ENCODE peak calls at places on chromosomes 2 and 18, in ten cellular contexts. O is right lobe of liver, U is K562, C is HCT116, L is uterus, K is adrenal gland, A is NB4, H is GM12891, E is heart left ventricle, B is ovary. Y is an unnamed sample.

GRCh38 chr2:227503433-227504406 is 31.8 kb downstream of the AGFG1 start:
- DNase-seq in K (peak), L (no peak), A (peak), C (peak), B (no peak), H (no peak), U (peak), O (no peak), E (no peak), Y (peak)

GRCh38 chr2:240972636-240973521 is 25.5 kb upstream of the SNED1 start:
- DNase-seq in E (no peak), H (no peak), L (no peak), O (peak), A (no peak), U (no peak), B (no peak), C (no peak), K (peak), Y (no peak)

GRCh38 chr2:237859533-237860272 is at the start of gene RAMP1:
- DNase-seq in A (no peak), E (no peak), L (peak), K (no peak), U (peak), C (no peak), B (no peak), H (no peak), O (no peak), Y (no peak)

GRCh38 chr2:48946444-48947048 is 191.0 kb upstream of the LHCGR start:
- DNase-seq in U (peak), L (no peak), B (peak), H (peak), O (no peak), E (peak), A (peak), K (peak), C (peak), Y (peak)

GRCh38 chr2:44974064-44974715 is 32.7 kb downstream of the SIX3 start:
- DNase-seq in O (no peak), B (no peak), U (peak), H (no peak), K (peak), C (peak), L (no peak), E (no peak), A (peak), Y (peak)

GRCh38 chr2:143745060-143745459 is 615.8 kb downstream of the ARHGAP15 start:
- DNase-seq in C (no peak), B (no peak), U (no peak), E (no peak), K (no peak), A (no peak), O (no peak), L (no peak), H (no peak), Y (no peak)

GRCh38 chr2:18346364-18346763 is 214.1 kb downstream of the RDH14 start:
- DNase-seq in U (no peak), O (no peak), C (no peak), H (no peak), L (no peak), A (no peak), K (no peak), E (peak), B (no peak), Y (no peak)

GRCh38 chr2:223724831-223725230 is 112.6 kb downstream of the AP1S3 start:
- DNase-seq in B (no peak), E (no peak), A (no peak), L (no peak), C (no peak), K (no peak), O (no peak), U (no peak), H (no peak), Y (no peak)

GRCh38 chr2:29207352-29207751 is 92.1 kb downstream of the CLIP4 start:
- DNase-seq in H (no peak), K (no peak), B (no peak), U (no peak), C (no peak), O (no peak), L (no peak), A (no peak), E (no peak), Y (no peak)

GRCh38 chr18:46386788-46387187 is 270.2 kb downstream of the LOXHD1 start:
- DNase-seq in O (no peak), L (no peak), U (no peak), H (no peak), B (no peak), C (no peak), E (peak), A (no peak), K (no peak), Y (no peak)

GRCh38 chr18:24027156-24027555 is 12.6 kb downstream of the TTC39C start:
- DNase-seq in L (peak), A (peak), O (no peak), B (peak), U (no peak), K (peak), H (no peak), E (peak), C (no peak), Y (no peak)

GRCh38 chr2:46179037-46179621 is 118.1 kb upstream of the EPAS1 start:
- DNase-seq in O (no peak), K (peak), A (peak), E (peak), B (peak), U (peak), H (no peak), C (no peak), L (peak), Y (no peak)

GRCh38 chr2:65103013-65103720 is 26.7 kb downstream of the RAB1A start:
- DNase-seq in U (no peak), A (no peak), E (no peak), B (no peak), C (no peak), O (no peak), K (no peak), H (no peak), L (no peak), Y (no peak)

GRCh38 chr2:85183078-85183477 is 49.9 kb downstream of the TCF7L1 start:
- DNase-seq in C (no peak), L (no peak), H (no peak), K (no peak), O (no peak), U (no peak), A (no peak), E (no peak), B (no peak), Y (no peak)

GRCh38 chr18:65938592-65939372 is 188.0 kb downstream of the CDH7 start:
- DNase-seq in L (no peak), E (no peak), A (peak), O (no peak), U (peak), K (no peak), H (peak), C (peak), B (no peak), Y (peak)

GRCh38 chr2:164538250-164538866 is 82.9 kb downstream of the GRB14 start:
- DNase-seq in H (peak), C (peak), O (no peak), K (no peak), B (no peak), L (no peak), E (no peak), A (peak), U (peak), Y (peak)

GRCh38 chr2:233419626-233420431 is 65.5 kb downstream of the DGKD start:
- DNase-seq in H (no peak), L (no peak), E (no peak), K (no peak), U (no peak), B (no peak), C (no peak), A (no peak), O (no peak), Y (no peak)

GRCh38 chr2:168060956-168061750 is 186.2 kb downstream of the STK39 start:
- DNase-seq in E (no peak), C (no peak), O (no peak), A (no peak), K (no peak), U (no peak), B (no peak), L (no peak), H (no peak), Y (peak)

GRCh38 chr2:18788590-18788989 is 199.2 kb upstream of the NT5C1B start:
- DNase-seq in K (peak), O (no peak), H (no peak), B (peak), C (no peak), A (no peak), E (peak), U (no peak), L (no peak), Y (no peak)

GRCh38 chr2:188091235-188091634 is 200.4 kb upstream of the GULP1 start:
- DNase-seq in U (no peak), A (no peak), C (no peak), L (no peak), H (no peak), B (no peak), K (no peak), O (no peak), E (no peak), Y (no peak)

GRCh38 chr2:181124499-181124898 is 144.1 kb downstream of the UBE2E3 start:
- DNase-seq in L (no peak), H (no peak), A (peak), B (no peak), E (no peak), U (no peak), K (no peak), C (no peak), O (no peak), Y (no peak)

GRCh38 chr2:39994151-39994550 is 215.1 kb upstream of the THUMPD2 start:
- DNase-seq in K (no peak), U (no peak), B (no peak), E (no peak), A (no peak), O (no peak), L (no peak), C (no peak), H (no peak), Y (no peak)

GRCh38 chr2:173963323-173963816 is 1.8 kb downstream of the SP3 start:
- DNase-seq in H (peak), K (peak), A (peak), B (peak), O (no peak), L (no peak), E (no peak), U (no peak), C (no peak), Y (peak)

GRCh38 chr18:79405781-79406575 is 10.2 kb downstream of the NFATC1 start:
- DNase-seq in E (peak), C (no peak), K (peak), A (peak), O (peak), U (no peak), L (no peak), B (no peak), H (peak), Y (peak)

GRCh38 chr2:238926761-238927611 is 79.1 kb downstream of the TWIST2 start:
- DNase-seq in C (no peak), U (no peak), A (no peak), K (no peak), H (no peak), O (peak), E (no peak), L (no peak), B (peak), Y (no peak)

GRCh38 chr18:49628993-49629795 is 67.3 kb downstream of the LIPG start:
- DNase-seq in O (peak), L (no peak), K (no peak), B (no peak), C (no peak), H (no peak), E (no peak), A (no peak), U (no peak), Y (no peak)

GRCh38 chr2:46493241-46493970 is 14.0 kb downstream of the TMEM247 start:
- DNase-seq in H (no peak), U (no peak), O (no peak), A (no peak), K (no peak), L (no peak), B (no peak), C (no peak), E (no peak), Y (no peak)

GRCh38 chr2:120741514-120742448 is 6.1 kb downstream of the GLI2 start:
- DNase-seq in H (no peak), B (peak), L (no peak), K (no peak), O (no peak), C (no peak), A (no peak), E (no peak), U (no peak), Y (no peak)

GRCh38 chr2:120743657-120744056 is 8.0 kb downstream of the GLI2 start:
- DNase-seq in O (no peak), C (no peak), A (no peak), B (no peak), K (no peak), E (no peak), U (no peak), L (no peak), H (no peak), Y (peak)

GRCh38 chr2:120738786-120739771 is 3.4 kb downstream of the GLI2 start:
- DNase-seq in B (peak), U (no peak), C (no peak), O (no peak), K (no peak), E (no peak), L (no peak), H (no peak), A (no peak), Y (no peak)

GRCh38 chr2:120740375-120740764 is 4.7 kb downstream of the GLI2 start:
- DNase-seq in A (no peak), K (no peak), H (no peak), E (no peak), O (no peak), L (no peak), C (no peak), U (no peak), B (no peak), Y (no peak)

DNA sequence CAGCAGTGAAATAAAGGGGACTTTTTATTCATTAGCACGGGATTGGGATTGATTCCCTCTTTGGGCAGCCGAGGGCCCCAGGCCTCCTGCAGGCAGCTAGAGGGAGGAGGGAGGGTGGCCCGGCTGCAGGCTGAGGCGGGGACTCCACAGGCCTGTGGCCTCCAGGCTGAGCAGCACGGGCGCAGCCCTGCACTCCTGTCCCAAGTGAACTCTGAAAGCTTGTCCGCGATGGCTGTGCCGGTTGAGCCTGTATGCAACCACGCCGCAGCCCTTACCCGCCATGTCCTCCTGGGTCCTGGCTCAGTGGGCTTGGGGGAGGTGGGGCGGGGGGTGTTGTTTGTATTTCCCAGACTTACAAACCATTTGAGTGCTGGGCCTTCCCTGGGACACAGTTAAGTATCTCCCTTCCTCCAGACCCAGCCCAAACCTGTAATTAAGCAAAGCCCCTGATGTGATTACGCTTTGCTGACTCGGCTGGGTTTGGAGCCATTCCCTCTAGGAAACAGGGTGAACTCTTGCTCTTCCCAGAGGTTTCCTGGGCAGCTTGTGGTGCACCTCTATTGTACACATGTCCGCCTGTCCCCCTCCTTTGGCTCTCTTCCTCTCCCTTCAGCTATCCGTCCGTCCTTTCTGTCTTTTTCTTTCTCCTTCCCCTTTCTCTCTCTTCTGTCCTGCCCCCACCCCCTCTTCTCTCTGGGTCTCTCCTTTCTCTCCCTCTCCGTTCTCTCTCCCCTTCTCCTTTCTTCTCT is 5.3 kb downstream of the GLI2 start:
- DNase-seq in A (no peak), L (no peak), H (no peak), K (no peak), E (no peak), C (no peak), B (peak), U (no peak), O (no peak), Y (no peak)
- TF ChIP-seq POLR2A in A (no peak), L (no peak), H (no peak), K (no peak), E (no peak), C (no peak), B (no peak), U (no peak), O (no peak), Y (no peak)

GRCh38 chr18:8617907-8618306 is 8.7 kb downstream of the RAB12 start:
- DNase-seq in C (no peak), K (no peak), B (no peak), U (no peak), O (no peak), L (no peak), E (no peak), A (no peak), H (no peak), Y (no peak)
- TF ChIP-seq POLR2A in C (no peak), K (no peak), B (no peak), U (no peak), O (no peak), L (no peak), E (no peak), A (no peak), H (peak), Y (no peak)

GRCh38 chr18:35477497-35477896 is 20.3 kb downstream of the INO80C start:
- DNase-seq in B (no peak), C (no peak), O (no peak), L (no peak), U (no peak), A (peak), K (no peak), E (no peak), H (no peak), Y (no peak)

GRCh38 chr18:35479911-35480586 is 17.7 kb downstream of the INO80C start:
- DNase-seq in O (peak), U (no peak), L (no peak), C (no peak), A (no peak), H (no peak), E (no peak), K (no peak), B (no peak), Y (no peak)

GRCh38 chr18:35481960-35482366 is 15.8 kb downstream of the INO80C start:
- DNase-seq in B (no peak), C (no peak), L (no peak), A (no peak), H (no peak), K (no peak), U (no peak), O (no peak), E (no peak), Y (no peak)

GRCh38 chr18:35477974-35478373 is 19.8 kb downstream of the INO80C start:
- DNase-seq in B (no peak), L (no peak), U (no peak), K (no peak), H (no peak), O (no peak), A (no peak), E (no peak), C (no peak), Y (no peak)

DNA sequence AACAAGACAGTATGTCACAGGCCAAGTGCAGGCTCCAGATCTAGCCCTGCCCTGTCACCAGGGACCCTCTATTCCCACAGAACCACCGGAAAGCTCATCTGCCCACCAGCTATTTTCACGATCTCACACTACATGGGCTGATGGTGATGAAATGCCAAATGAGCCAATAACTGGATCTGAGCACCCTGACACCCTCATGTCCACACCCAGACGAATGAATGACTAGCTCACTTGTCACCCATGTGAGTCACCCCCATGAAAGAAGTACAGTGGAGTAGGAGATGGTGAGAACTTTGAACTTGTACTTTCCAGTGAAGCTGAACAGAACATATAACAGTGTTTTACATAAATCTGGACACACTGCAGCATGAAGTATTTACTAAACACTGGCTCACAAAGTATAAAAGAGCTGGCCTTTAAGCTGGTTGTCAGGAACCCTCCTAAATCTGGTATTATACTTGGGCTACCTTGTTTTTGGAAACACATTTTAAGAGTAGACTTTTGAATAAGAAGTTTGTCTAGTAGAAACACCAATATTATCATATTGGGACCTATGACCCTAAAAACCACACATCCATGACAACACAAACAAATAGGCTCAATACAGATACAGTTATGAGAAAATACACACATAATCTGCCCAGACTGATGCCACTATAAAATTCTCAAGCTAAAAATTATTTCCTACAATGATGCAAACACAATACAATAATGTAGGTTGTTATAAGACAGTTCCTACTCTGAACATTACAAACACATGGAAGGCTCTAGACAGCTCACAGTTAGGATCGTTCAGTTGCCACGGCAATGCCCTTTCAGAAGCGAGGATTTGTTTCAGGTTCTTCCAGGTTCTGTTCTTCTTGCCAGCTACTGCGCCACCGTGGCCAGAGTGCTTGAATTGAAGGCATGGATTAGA is 19.0 kb downstream of the INO80C start:
- DNase-seq in O (peak), H (no peak), U (peak), E (no peak), C (peak), K (peak), A (peak), B (no peak), L (no peak), Y (peak)
- TF ChIP-seq POLR2A in O (no peak), H (no peak), U (no peak), E (no peak), C (no peak), K (no peak), A (no peak), B (no peak), L (no peak), Y (peak)

GRCh38 chr2:176105078-176105726 is 1.9 kb upstream of the HOXD11 start:
- DNase-seq in A (no peak), L (no peak), O (no peak), E (no peak), B (no peak), H (no peak), C (no peak), U (no peak), K (no peak), Y (no peak)

GRCh38 chr2:176104338-176105077 is 2.6 kb upstream of the HOXD11 start:
- DNase-seq in C (no peak), O (no peak), L (peak), K (no peak), B (no peak), U (no peak), A (peak), E (no peak), H (no peak), Y (peak)

GRCh38 chr2:176107731-176108181 is 676 bp downstream of the HOXD11 start:
- DNase-seq in B (no peak), A (no peak), H (no peak), K (no peak), U (no peak), E (no peak), L (peak), C (no peak), O (no peak), Y (no peak)

GRCh38 chr2:176106636-176107539 is at the start of gene HOXD11:
- DNase-seq in A (peak), U (no peak), H (no peak), L (peak), C (no peak), E (no peak), B (peak), O (peak), K (peak), Y (peak)

GRCh38 chr2:176105727-176106635 is 1.1 kb upstream of the HOXD11 start:
- DNase-seq in C (no peak), L (no peak), B (no peak), E (no peak), U (no peak), H (no peak), K (no peak), O (no peak), A (no peak), Y (no peak)
- TF ChIP-seq POLR2A in C (no peak), L (no peak), B (no peak), E (no peak), U (no peak), H (no peak), K (no peak), O (no peak), A (no peak), Y (no peak)